ENCODE peak calls at places on chromosomes 2 and 18, in four cellular contexts. One of them, this sample, is unnamed.

GRCh38 chr2:154133823-154134222 is 262.1 kb downstream of the GALNT13 start:
- DNase-seq in central memory CD4-positive, alpha-beta T cell: no peak
- DNase-seq in ureter: no peak
- DNase-seq in GM13976: no peak
- DNase-seq in this sample: no peak

GRCh38 chr18:37019157-37019571 is 190.2 kb downstream of the KIAA1328 start:
- DNase-seq in central memory CD4-positive, alpha-beta T cell: no peak
- DNase-seq in ureter: no peak
- DNase-seq in GM13976: no peak
- DNase-seq in this sample: peak

GRCh38 chr2:11722249-11723060 is 24.0 kb upstream of the LPIN1 start:
- DNase-seq in central memory CD4-positive, alpha-beta T cell: no peak
- DNase-seq in GM13976: no peak
- DNase-seq in ureter: no peak
- DNase-seq in this sample: no peak

GRCh38 chr2:219627105-219628100 is at the start of gene SLC4A3:
- DNase-seq in ureter: peak
- DNase-seq in GM13976: no peak
- DNase-seq in central memory CD4-positive, alpha-beta T cell: no peak
- DNase-seq in this sample: peak

GRCh38 chr2:148876589-148877402 is 1.8 kb downstream of the KIF5C start:
- DNase-seq in GM13976: peak
- DNase-seq in central memory CD4-positive, alpha-beta T cell: peak
- DNase-seq in ureter: no peak
- DNase-seq in this sample: peak

GRCh38 chr2:174681983-174682577 is 82.2 kb downstream of the CHRNA1 start:
- DNase-seq in GM13976: peak
- DNase-seq in ureter: no peak
- DNase-seq in central memory CD4-positive, alpha-beta T cell: peak
- DNase-seq in this sample: peak

GRCh38 chr2:223943561-223944008 is 1.6 kb downstream of the WDFY1 start:
- DNase-seq in GM13976: peak
- DNase-seq in ureter: no peak
- DNase-seq in central memory CD4-positive, alpha-beta T cell: no peak
- DNase-seq in this sample: no peak

GRCh38 chr2:160381425-160381951 is 112.1 kb downstream of the RBMS1 start:
- DNase-seq in central memory CD4-positive, alpha-beta T cell: no peak
- DNase-seq in GM13976: no peak
- DNase-seq in ureter: no peak
- DNase-seq in this sample: no peak

GRCh38 chr18:49343179-49343578 is 117.3 kb downstream of the DYM start:
- DNase-seq in central memory CD4-positive, alpha-beta T cell: no peak
- DNase-seq in ureter: no peak
- DNase-seq in GM13976: no peak
- DNase-seq in this sample: no peak

GRCh38 chr18:8801263-8801901 is 96.0 kb downstream of the MTCL1 start:
- DNase-seq in ureter: no peak
- DNase-seq in GM13976: no peak
- DNase-seq in central memory CD4-positive, alpha-beta T cell: no peak
- DNase-seq in this sample: no peak

GRCh38 chr18:59870623-59871130 is 29.1 kb upstream of the PMAIP1 start:
- DNase-seq in GM13976: no peak
- DNase-seq in central memory CD4-positive, alpha-beta T cell: no peak
- DNase-seq in ureter: no peak
- DNase-seq in this sample: no peak

GRCh38 chr18:8721094-8721669 is 15.8 kb downstream of the MTCL1 start:
- DNase-seq in central memory CD4-positive, alpha-beta T cell: no peak
- DNase-seq in GM13976: no peak
- DNase-seq in ureter: peak
- DNase-seq in this sample: no peak

GRCh38 chr18:22335644-22336275 is 82.0 kb downstream of the CTAGE1 start:
- DNase-seq in GM13976: no peak
- DNase-seq in ureter: no peak
- DNase-seq in central memory CD4-positive, alpha-beta T cell: no peak
- DNase-seq in this sample: peak

GRCh38 chr18:35777042-35777441 is 195.4 kb upstream of the RMP24 start:
- DNase-seq in GM13976: no peak
- DNase-seq in central memory CD4-positive, alpha-beta T cell: no peak
- DNase-seq in ureter: no peak
- DNase-seq in this sample: no peak

GRCh38 chr2:119756837-119757236 is 2.9 kb upstream of the PTPN4 start:
- DNase-seq in central memory CD4-positive, alpha-beta T cell: no peak
- DNase-seq in ureter: no peak
- DNase-seq in GM13976: no peak
- DNase-seq in this sample: no peak

GRCh38 chr2:56191617-56192016 is 7.8 kb downstream of the CCDC85A start:
- DNase-seq in central memory CD4-positive, alpha-beta T cell: no peak
- DNase-seq in GM13976: no peak
- DNase-seq in ureter: no peak
- DNase-seq in this sample: peak

GRCh38 chr2:187390891-187391290 is 57.2 kb downstream of the CALCRL start:
- DNase-seq in ureter: no peak
- DNase-seq in central memory CD4-positive, alpha-beta T cell: no peak
- DNase-seq in GM13976: no peak
- DNase-seq in this sample: no peak

GRCh38 chr2:113273031-113273551 is 5.6 kb downstream of the PAX8 start:
- DNase-seq in GM13976: peak
- DNase-seq in central memory CD4-positive, alpha-beta T cell: peak
- DNase-seq in ureter: no peak
- DNase-seq in this sample: peak

GRCh38 chr2:85605406-85606115 is 3.1 kb upstream of the TMEM150A start:
- DNase-seq in ureter: no peak
- DNase-seq in central memory CD4-positive, alpha-beta T cell: no peak
- DNase-seq in GM13976: no peak
- DNase-seq in this sample: no peak

GRCh38 chr2:171412571-171412970 is 21.2 kb downstream of the METTL8 start:
- DNase-seq in ureter: no peak
- DNase-seq in central memory CD4-positive, alpha-beta T cell: no peak
- DNase-seq in GM13976: no peak
- DNase-seq in this sample: no peak

GRCh38 chr2:208254118-208254870 is 577 bp downstream of the IDH1 start:
- DNase-seq in GM13976: peak
- DNase-seq in central memory CD4-positive, alpha-beta T cell: peak
- DNase-seq in ureter: peak
- DNase-seq in this sample: peak

GRCh38 chr2:174635747-174636399 is 38.3 kb upstream of the WIPF1 start:
- DNase-seq in central memory CD4-positive, alpha-beta T cell: no peak
- DNase-seq in GM13976: no peak
- DNase-seq in ureter: no peak
- DNase-seq in this sample: no peak

GRCh38 chr2:25078171-25079049 is 36.5 kb downstream of the EFR3B start:
- DNase-seq in GM13976: no peak
- DNase-seq in central memory CD4-positive, alpha-beta T cell: no peak
- DNase-seq in ureter: no peak
- DNase-seq in this sample: no peak

GRCh38 chr2:84493494-84493893 is 22.8 kb upstream of the DNAH6 start:
- DNase-seq in ureter: no peak
- DNase-seq in central memory CD4-positive, alpha-beta T cell: no peak
- DNase-seq in GM13976: no peak
- DNase-seq in this sample: no peak

GRCh38 chr2:85905187-85905666 is 16.4 kb upstream of the ST3GAL5 start:
- DNase-seq in ureter: no peak
- DNase-seq in central memory CD4-positive, alpha-beta T cell: no peak
- DNase-seq in GM13976: no peak
- DNase-seq in this sample: no peak

GRCh38 chr2:147352294-147352693 is 492.5 kb upstream of the ACVR2A start:
- DNase-seq in GM13976: no peak
- DNase-seq in ureter: no peak
- DNase-seq in central memory CD4-positive, alpha-beta T cell: no peak
- DNase-seq in this sample: no peak

GRCh38 chr2:145765889-145766288 is 1246.0 kb upstream of the ZEB2 start:
- DNase-seq in GM13976: no peak
- DNase-seq in central memory CD4-positive, alpha-beta T cell: no peak
- DNase-seq in ureter: no peak
- DNase-seq in this sample: no peak

This sample was measured in endothelial cell.